ENCODE peak calls at places on chromosome 11, in eight cellular contexts. D is neural crest cell, U is psoas muscle, Z is right lobe of liver, J is lower leg skin, R is A549, C is ascending aorta, M is IMR-90. H is an unnamed sample.

GRCh38 chr11:416757-417621 is 2.2 kb upstream of the SIGIRR start:
- DNase-seq in D (no peak), U (peak), Z (peak), J (no peak), R (no peak), C (no peak), M (no peak), H (no peak)

GRCh38 chr11:77287615-77288273 is 13.7 kb downstream of the GDPD4 start:
- DNase-seq in D (no peak), U (no peak), Z (no peak), J (no peak), R (no peak), C (no peak), M (peak), H (no peak)

GRCh38 chr11:122226810-122227379 is 110.9 kb upstream of the BLID start:
- DNase-seq in D (no peak), U (no peak), Z (no peak), J (no peak), R (no peak), C (no peak), M (no peak), H (no peak)

GRCh38 chr11:33655842-33656600 is 44.6 kb downstream of the C11orf91 start:
- DNase-seq in D (no peak), U (no peak), Z (no peak), J (no peak), R (no peak), C (no peak), M (no peak), H (no peak)

GRCh38 chr11:40186401-40187091 is 1272.9 kb downstream of the LRRC4C start:
- DNase-seq in D (no peak), U (no peak), Z (no peak), J (no peak), R (no peak), C (no peak), M (no peak), H (no peak)

GRCh38 chr11:110762596-110762995 is 50.4 kb upstream of the ARHGAP20 start:
- DNase-seq in D (no peak), U (no peak), Z (no peak), J (no peak), R (no peak), C (no peak), M (peak), H (no peak)

GRCh38 chr11:102989379-102990047 is 34.0 kb upstream of the MMP13 start:
- DNase-seq in D (no peak), U (no peak), Z (no peak), J (no peak), R (no peak), C (no peak), M (peak), H (no peak)

GRCh38 chr11:81007046-81007445 is 1566.2 kb upstream of the TENM4 start:
- DNase-seq in D (no peak), U (no peak), Z (no peak), J (no peak), R (no peak), C (no peak), M (peak), H (no peak)

GRCh38 chr11:102451693-102452460 is 688 bp downstream of the TMEM123 start:
- DNase-seq in D (peak), U (peak), Z (peak), J (peak), R (peak), C (peak), M (peak), H (peak)

GRCh38 chr11:57121996-57122395 is 59.8 kb upstream of the LRRC55 start:
- DNase-seq in D (no peak), U (no peak), Z (no peak), J (no peak), R (no peak), C (no peak), M (no peak), H (no peak)

GRCh38 chr11:28514391-28514790 is 406.2 kb downstream of the METTL15 start:
- DNase-seq in D (no peak), U (no peak), Z (no peak), J (no peak), R (no peak), C (no peak), M (peak), H (no peak)

GRCh38 chr11:19714387-19715363 is 2.0 kb downstream of the NAV2 start:
- DNase-seq in D (no peak), U (peak), Z (no peak), J (peak), R (no peak), C (peak), M (peak), H (no peak)

DNA sequence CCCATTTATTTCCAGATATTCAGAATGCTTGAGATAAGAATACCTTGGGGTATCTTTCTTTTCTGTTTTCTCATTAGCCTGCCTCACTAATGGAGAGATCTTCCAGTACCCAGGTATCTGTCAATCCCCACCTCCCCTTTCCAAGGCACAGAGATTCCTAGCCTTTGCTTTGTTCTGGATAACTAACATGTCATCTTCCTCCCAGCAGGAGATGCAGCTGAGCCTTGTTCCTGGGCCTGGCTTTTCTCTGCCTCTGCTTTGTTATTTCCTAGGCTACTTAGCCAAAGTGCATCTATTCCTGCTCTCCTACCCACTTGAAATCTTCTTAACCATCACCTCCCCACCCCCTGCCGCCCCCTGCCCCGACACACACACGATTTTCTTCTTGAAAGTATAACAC is 297.1 kb downstream of the NELL1 start:
- DNase-seq in D (no peak), U (no peak), Z (no peak), J (no peak), R (no peak), C (no peak), M (no peak), H (no peak)
- TF ChIP-seq CTCF in D (no peak), U (no peak), Z (no peak), J (no peak), R (no peak), C (no peak), M (no peak), H (no peak)

GRCh38 chr11:72534859-72535547 is 100.7 kb upstream of the CLPB start:
- DNase-seq in D (no peak), U (no peak), Z (no peak), J (peak), R (no peak), C (no peak), M (no peak), H (no peak)
- TF ChIP-seq CTCF in D (peak), U (no peak), Z (no peak), J (no peak), R (no peak), C (no peak), M (no peak), H (peak)

DNA sequence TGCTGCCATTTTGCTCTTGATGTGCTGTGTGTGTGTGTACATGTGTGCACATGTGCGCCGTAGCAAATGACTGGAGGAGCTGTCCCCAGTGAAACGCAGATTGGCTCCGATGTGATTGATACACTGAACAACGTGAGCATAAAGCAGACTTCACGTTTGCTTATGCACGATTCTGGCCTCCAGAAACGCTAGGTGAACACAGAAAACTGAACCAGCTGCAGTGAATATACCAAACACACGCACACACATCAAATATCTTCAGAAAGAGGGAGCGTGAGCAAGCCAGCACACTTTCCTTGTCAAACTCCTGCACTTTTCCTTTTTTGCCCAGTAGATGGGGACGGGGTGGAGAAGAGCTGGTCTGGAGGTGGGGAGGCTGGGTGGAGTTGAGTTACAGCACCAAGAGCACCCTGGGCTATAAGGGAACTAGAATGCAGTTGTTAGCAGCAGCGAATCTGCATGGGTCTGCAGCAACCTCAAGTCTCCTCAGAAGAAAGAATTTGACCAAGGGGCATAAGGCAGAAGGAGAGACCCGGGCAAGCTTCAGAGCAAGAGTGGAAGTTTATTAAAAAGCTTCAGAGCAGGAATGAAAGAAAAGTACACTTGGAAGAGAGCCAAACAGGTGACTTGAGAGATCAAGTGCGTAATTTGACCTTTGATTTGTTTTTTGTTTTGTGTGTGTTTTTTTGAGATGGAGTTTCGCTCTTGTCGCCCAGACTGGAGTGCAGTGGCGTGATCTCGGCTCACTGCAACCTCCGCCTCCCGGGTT is 77.8 kb upstream of the CADM1 start:
- DNase-seq in D (no peak), U (no peak), Z (no peak), J (no peak), R (no peak), C (no peak), M (peak), H (no peak)
- TF ChIP-seq CTCF in D (no peak), U (no peak), Z (peak), J (no peak), R (no peak), C (no peak), M (peak), H (no peak)

GRCh38 chr11:5600374-5600851 is 4.0 kb downstream of the TRIM6 start:
- DNase-seq in D (peak), U (peak), Z (peak), J (peak), R (peak), C (peak), M (peak), H (peak)
- TF ChIP-seq CTCF in D (peak), U (peak), Z (peak), J (no peak), R (peak), C (peak), M (peak), H (peak)

GRCh38 chr11:14774738-14775137 is 117.3 kb downstream of the CYP2R1 start:
- DNase-seq in D (no peak), U (no peak), Z (no peak), J (no peak), R (no peak), C (no peak), M (peak), H (no peak)

GRCh38 chr11:14768789-14769188 is 123.2 kb downstream of the CYP2R1 start:
- DNase-seq in D (no peak), U (no peak), Z (no peak), J (no peak), R (no peak), C (no peak), M (no peak), H (no peak)

GRCh38 chr11:14775897-14776296 is 116.1 kb downstream of the CYP2R1 start:
- DNase-seq in D (no peak), U (no peak), Z (no peak), J (no peak), R (no peak), C (no peak), M (no peak), H (no peak)

GRCh38 chr11:14773755-14774154 is 118.3 kb downstream of the CYP2R1 start:
- DNase-seq in D (no peak), U (no peak), Z (no peak), J (no peak), R (no peak), C (no peak), M (peak), H (peak)
- TF ChIP-seq CTCF in D (peak), U (no peak), Z (peak), J (no peak), R (no peak), C (no peak), M (no peak), H (no peak)

GRCh38 chr11:32581556-32581955 is 2.1 kb upstream of the EIF3M start:
- DNase-seq in D (no peak), U (no peak), Z (no peak), J (no peak), R (no peak), C (no peak), M (no peak), H (no peak)

GRCh38 chr11:32580967-32581366 is 2.7 kb upstream of the EIF3M start:
- DNase-seq in D (no peak), U (no peak), Z (no peak), J (no peak), R (no peak), C (no peak), M (peak), H (no peak)

GRCh38 chr11:32583451-32584271 is at the start of gene EIF3M:
- DNase-seq in D (peak), U (peak), Z (peak), J (peak), R (peak), C (peak), M (peak), H (peak)

GRCh38 chr11:32584921-32585320 is 1.3 kb downstream of the EIF3M start:
- DNase-seq in D (no peak), U (no peak), Z (no peak), J (no peak), R (no peak), C (no peak), M (no peak), H (no peak)

DNA sequence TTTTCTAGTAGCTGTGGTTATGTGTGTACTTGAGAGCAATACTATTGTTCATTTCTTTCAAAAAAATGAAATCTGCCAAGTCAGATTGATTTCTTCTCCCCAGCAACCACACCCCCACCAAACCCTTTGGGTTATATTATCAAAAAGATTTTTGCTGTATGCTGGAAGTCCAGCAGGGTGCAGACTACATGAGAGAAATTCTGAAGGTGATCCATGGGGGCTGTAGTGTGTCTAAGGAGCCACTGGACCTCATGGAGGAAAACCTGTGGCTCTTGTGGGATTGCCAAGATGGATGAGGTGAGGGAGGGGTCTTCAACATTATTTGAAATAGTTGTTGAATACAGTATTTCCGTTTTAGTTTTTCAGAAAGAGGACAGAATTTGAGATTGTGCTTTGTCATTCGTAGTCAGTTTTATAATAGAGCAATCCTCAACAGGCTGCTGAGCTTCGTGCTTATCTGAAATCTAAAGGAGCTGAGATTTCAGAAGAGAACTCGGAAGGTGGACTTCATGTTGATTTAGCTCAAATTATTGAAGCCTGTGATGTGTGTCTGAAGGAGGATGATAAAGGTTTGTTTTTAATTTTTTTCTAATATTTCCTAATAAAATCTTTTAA is 3.1 kb downstream of the EIF3M start:
- DNase-seq in D (no peak), U (no peak), Z (no peak), J (no peak), R (peak), C (no peak), M (peak), H (no peak)
- TF ChIP-seq CTCF in D (peak), U (no peak), Z (peak), J (no peak), R (peak), C (no peak), M (peak), H (peak)

DNA sequence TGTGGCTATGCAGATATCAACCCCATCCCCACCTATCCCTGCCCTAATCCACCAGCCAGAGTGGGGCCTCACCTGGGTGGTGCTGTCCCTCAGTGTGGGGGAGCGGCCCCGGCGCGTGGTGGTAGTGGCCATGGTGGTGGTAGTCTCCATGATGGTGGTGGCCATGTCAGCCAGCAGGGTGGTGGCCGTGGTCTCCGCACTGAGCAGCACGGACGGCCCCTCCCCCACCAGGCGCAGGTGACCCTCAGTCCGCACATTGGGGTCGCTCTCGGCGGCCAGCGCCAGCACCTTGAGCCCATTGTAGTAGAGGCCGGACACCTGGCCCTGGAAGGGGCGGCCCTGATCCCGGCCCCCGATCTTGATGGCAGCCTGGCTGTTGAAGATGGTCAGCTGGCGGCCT is 31.7 kb downstream of the SLC22A12 start:
- DNase-seq in D (no peak), U (no peak), Z (no peak), J (no peak), R (no peak), C (no peak), M (no peak), H (no peak)
- TF ChIP-seq CTCF in D (no peak), U (no peak), Z (no peak), J (no peak), R (no peak), C (no peak), M (no peak), H (no peak)

GRCh38 chr11:134271978-134272377 is 4.2 kb upstream of the GLB1L3 start:
- DNase-seq in D (no peak), U (no peak), Z (no peak), J (peak), R (no peak), C (peak), M (no peak), H (no peak)

GRCh38 chr11:134267966-134268365 is 8.2 kb upstream of the GLB1L3 start:
- DNase-seq in D (no peak), U (no peak), Z (no peak), J (peak), R (no peak), C (no peak), M (no peak), H (no peak)

GRCh38 chr11:134272381-134273316 is 3.5 kb upstream of the GLB1L3 start:
- DNase-seq in D (no peak), U (no peak), Z (peak), J (peak), R (no peak), C (peak), M (peak), H (no peak)

GRCh38 chr11:134267466-134267865 is 8.7 kb upstream of the GLB1L3 start:
- DNase-seq in D (no peak), U (no peak), Z (no peak), J (peak), R (no peak), C (no peak), M (no peak), H (no peak)

GRCh38 chr11:134270250-134270714 is 5.9 kb upstream of the GLB1L3 start:
- DNase-seq in D (no peak), U (no peak), Z (no peak), J (peak), R (peak), C (no peak), M (no peak), H (no peak)
- TF ChIP-seq CTCF in D (peak), U (no peak), Z (no peak), J (no peak), R (no peak), C (no peak), M (no peak), H (peak)

GRCh38 chr11:60767388-60767811 is 10.7 kb downstream of the MS4A15 start:
- DNase-seq in D (peak), U (no peak), Z (no peak), J (no peak), R (peak), C (no peak), M (no peak), H (peak)
- TF ChIP-seq CTCF in D (peak), U (no peak), Z (peak), J (no peak), R (peak), C (peak), M (peak), H (peak)